ENCODE peak calls at places on chromosome 13, in seven cellular contexts. A is fibroblast of mammary gland; B is upper lobe of right lung; Q is cortex of kidney; F is stimulated activated CD8-positive, alpha-beta memory T cell treated with anti-CD3 and anti-CD28 coated beads, Interleukin-12 subunit alpha, Interleukin-12 subunit beta, amount 100 ng/mL, for 4 hours; U is mucosa of gallbladder; O is AG09319. X is an unnamed sample.

GRCh38 chr13:91459485-91459884 is 61.1 kb downstream of the GPC5 start:
- DNase-seq in A (no peak), B (no peak), Q (no peak), F (no peak), U (no peak), O (no peak), X (no peak)

GRCh38 chr13:99731747-99732146 is 230.5 kb downstream of the TM9SF2 start:
- DNase-seq in A (no peak), B (no peak), Q (no peak), F (no peak), U (no peak), O (no peak), X (no peak)

GRCh38 chr13:52848455-52849190 is at the start of gene PCDH8:
- DNase-seq in A (no peak), B (no peak), Q (no peak), F (no peak), U (no peak), O (no peak), X (no peak)

GRCh38 chr13:19862511-19863313 is 737 bp downstream of the ZMYM5 start:
- DNase-seq in A (peak; percentile 31), B (peak; percentile 71), Q (no peak), F (peak; percentile 3), U (peak; percentile 17), O (no peak), X (no peak)

GRCh38 chr13:51937320-51938290 is 73.6 kb downstream of the ATP7B start:
- DNase-seq in A (no peak), B (no peak), Q (no peak), F (no peak), U (no peak), O (no peak), X (no peak)

GRCh38 chr13:66367356-66367755 is 862.8 kb downstream of the PCDH9 start:
- DNase-seq in A (no peak), B (no peak), Q (no peak), F (no peak), U (no peak), O (no peak), X (no peak)

GRCh38 chr13:76455960-76456359 is 430.2 kb downstream of the KCTD12 start:
- DNase-seq in A (peak; percentile 63), B (no peak), Q (no peak), F (no peak), U (no peak), O (peak; percentile 52), X (no peak)

GRCh38 chr13:26480246-26480855 is 77.1 kb upstream of the WASF3 start:
- DNase-seq in A (no peak), B (no peak), Q (no peak), F (no peak), U (no peak), O (no peak), X (peak; percentile 46)

GRCh38 chr13:110073982-110074381 is 233.0 kb downstream of the COL4A1 start:
- DNase-seq in A (no peak), B (no peak), Q (no peak), F (no peak), U (no peak), O (no peak), X (no peak)

GRCh38 chr13:80284290-80284689 is 56.6 kb downstream of the SPRY2 start:
- DNase-seq in A (no peak), B (no peak), Q (no peak), F (no peak), U (no peak), O (no peak), X (no peak)

GRCh38 chr13:21884965-21885567 is 214.2 kb downstream of the FGF9 start:
- DNase-seq in A (no peak), B (no peak), Q (no peak), F (no peak), U (no peak), O (no peak), X (no peak)

GRCh38 chr13:24624801-24625231 is 55.4 kb upstream of the ATP12A start:
- DNase-seq in A (no peak), B (no peak), Q (no peak), F (no peak), U (peak; percentile 30), O (no peak), X (no peak)

GRCh38 chr13:71858647-71859046 is 8.4 kb downstream of the DACH1 start:
- DNase-seq in A (no peak), B (no peak), Q (no peak), F (no peak), U (no peak), O (no peak), X (no peak)

GRCh38 chr13:20993661-20994440 is 67.5 kb downstream of the LATS2 start:
- DNase-seq in A (peak; percentile 92), B (no peak), Q (no peak), F (no peak), U (no peak), O (no peak), X (no peak)

GRCh38 chr13:76856141-76856571 is 30.0 kb downstream of the KCTD12 start:
- DNase-seq in A (peak; percentile 90), B (no peak), Q (no peak), F (no peak), U (no peak), O (peak; percentile 28), X (no peak)

GRCh38 chr13:36674337-36675212 is 755 bp downstream of the SERTM1 start:
- DNase-seq in A (no peak), B (no peak), Q (no peak), F (no peak), U (no peak), O (no peak), X (no peak)

GRCh38 chr13:95256086-95256485 is 45.2 kb downstream of the ABCC4 start:
- DNase-seq in A (peak; percentile 88), B (no peak), Q (no peak), F (no peak), U (peak; percentile 58), O (no peak), X (no peak)

GRCh38 chr13:72507394-72508199 is 219.8 kb downstream of the MZT1 start:
- DNase-seq in A (no peak), B (no peak), Q (no peak), F (no peak), U (no peak), O (no peak), X (no peak)

GRCh38 chr13:42985312-42986175 is 6.5 kb downstream of the EPSTI1 start:
- DNase-seq in A (peak; percentile 71), B (no peak), Q (no peak), F (no peak), U (peak; percentile 51), O (no peak), X (peak; percentile 87)